ENCODE peak calls at places on chromosomes 4 and X, in nine cellular contexts. E is stimulated activated CD8-positive, alpha-beta memory T cell treated with anti-CD3 and anti-CD28 coated beads, Interleukin-15, amount 100 ng/mL, for 4 hours; R is sciatic nerve; M is left lobe of liver; L is activated CD4-positive, alpha-beta T cell treated with anti-CD3 and anti-CD28 coated beads, Interleukin-2, amount 50 U/mL, for 24 hours; N is HCEC 1CT; T is fibroblast of lung; A is choroid plexus epithelial cell; X is NCI-H226. C is an unnamed sample.

GRCh38 chr4:37967749-37968148 is 7.6 kb downstream of the PTTG2 start:
- DNase-seq in A (peak), L (no peak), N (peak), T (peak), X (no peak), E (no peak), R (no peak), M (no peak), C (no peak)

GRCh38 chrX:131818297-131818936 is 204.7 kb upstream of the STK26 start:
- DNase-seq in T (no peak), X (no peak), R (no peak), L (no peak), A (no peak), N (no peak), M (no peak), E (no peak), C (no peak)

GRCh38 chrX:13666836-13667235 is 13.9 kb downstream of the TCEANC start:
- DNase-seq in T (no peak), E (no peak), L (no peak), X (peak), A (no peak), R (no peak), N (no peak), M (no peak), C (no peak)

GRCh38 chrX:6708041-6708440 is 173.1 kb upstream of the VCX3A start:
- DNase-seq in L (no peak), N (no peak), M (no peak), A (no peak), R (no peak), T (no peak), E (no peak), X (no peak), C (no peak)

GRCh38 chrX:53128097-53128749 is 34.3 kb downstream of the KANTR start:
- DNase-seq in L (no peak), T (peak), R (no peak), X (no peak), A (no peak), M (no peak), E (no peak), N (peak), C (no peak)

GRCh38 chr4:158622251-158622650 is 49.4 kb downstream of the C4orf46 start:
- DNase-seq in L (no peak), T (no peak), X (peak), N (no peak), M (no peak), A (peak), E (no peak), R (no peak), C (no peak)

GRCh38 chr4:137509855-137510282 is 22.4 kb downstream of the PCDH18 start:
- DNase-seq in T (no peak), E (no peak), R (no peak), L (no peak), M (no peak), A (peak), X (peak), N (no peak), C (no peak)

GRCh38 chr4:174907508-174907907 is 10.7 kb upstream of the ADAM29 start:
- DNase-seq in L (no peak), A (no peak), T (no peak), M (no peak), R (no peak), E (no peak), N (no peak), X (no peak), C (no peak)

GRCh38 chr4:81424336-81424735 is 47.4 kb downstream of the RASGEF1B start:
- DNase-seq in R (no peak), A (no peak), N (no peak), X (no peak), L (no peak), E (no peak), T (no peak), M (no peak), C (no peak)

GRCh38 chr4:3074846-3075651 is 568 bp downstream of the HTT start:
- DNase-seq in M (peak), R (peak), T (peak), N (peak), X (peak), E (peak), A (peak), L (peak), C (no peak)

GRCh38 chr4:37389967-37390580 is 145.5 kb downstream of the NWD2 start:
- DNase-seq in E (no peak), X (peak), L (no peak), R (no peak), T (peak), A (peak), N (peak), M (no peak), C (no peak)

GRCh38 chr4:146522862-146523205 is 1.1 kb upstream of the SLC10A7 start:
- DNase-seq in L (no peak), M (no peak), N (no peak), T (peak), R (no peak), E (no peak), X (no peak), A (peak), C (no peak)